ENCODE peak calls at places on chromosomes 7 and 10, in five cellular contexts. One of them, this sample, is unnamed.
A peak's percentile ranks its signal among the peaks of the same experiment; 100 is the strongest.

GRCh38 chr7:33831389-33832118 is 73.8 kb upstream of the BMPER start:
- DNase-seq in AG08396: no peak
- DNase-seq in NCI-H510A treated with DMSO at 0.1 percent for 48 hours: peak; percentile 65
- DNase-seq in coronary artery: no peak
- DNase-seq in OCI-LY7: no peak
- DNase-seq in this sample: peak; percentile 59

GRCh38 chr7:151010307-151011096 is 13.8 kb downstream of the ATG9B start:
- DNase-seq in AG08396: no peak
- DNase-seq in OCI-LY7: no peak
- DNase-seq in coronary artery: no peak
- DNase-seq in NCI-H510A treated with DMSO at 0.1 percent for 48 hours: no peak
- DNase-seq in this sample: no peak

GRCh38 chr7:20798081-20798693 is 11.5 kb upstream of the SP8 start:
- DNase-seq in NCI-H510A treated with DMSO at 0.1 percent for 48 hours: peak; percentile 59
- DNase-seq in coronary artery: no peak
- DNase-seq in OCI-LY7: no peak
- DNase-seq in AG08396: peak; percentile 89
- DNase-seq in this sample: peak; percentile 50

GRCh38 chr7:1595636-1596035 is 25.8 kb upstream of the PSMG3 start:
- DNase-seq in AG08396: no peak
- DNase-seq in NCI-H510A treated with DMSO at 0.1 percent for 48 hours: no peak
- DNase-seq in coronary artery: no peak
- DNase-seq in OCI-LY7: no peak
- DNase-seq in this sample: no peak

GRCh38 chr7:2040201-2040892 is 192.4 kb downstream of the MAD1L1 start:
- DNase-seq in coronary artery: no peak
- DNase-seq in OCI-LY7: no peak
- DNase-seq in AG08396: no peak
- DNase-seq in NCI-H510A treated with DMSO at 0.1 percent for 48 hours: no peak
- DNase-seq in this sample: peak; percentile 7

GRCh38 chr7:125406111-125406510 is 476.5 kb upstream of the POT1 start:
- DNase-seq in OCI-LY7: no peak
- DNase-seq in AG08396: no peak
- DNase-seq in coronary artery: no peak
- DNase-seq in NCI-H510A treated with DMSO at 0.1 percent for 48 hours: no peak
- DNase-seq in this sample: no peak

GRCh38 chr7:75905785-75906604 is 9.0 kb upstream of the POR start:
- DNase-seq in OCI-LY7: no peak
- DNase-seq in AG08396: peak; percentile 69
- DNase-seq in NCI-H510A treated with DMSO at 0.1 percent for 48 hours: peak; percentile 83
- DNase-seq in coronary artery: peak; percentile 85
- DNase-seq in this sample: peak; percentile 74

GRCh38 chr10:6987536-6987945 is 407.5 kb upstream of the PRKCQ start:
- DNase-seq in coronary artery: no peak
- DNase-seq in OCI-LY7: no peak
- DNase-seq in AG08396: no peak
- DNase-seq in NCI-H510A treated with DMSO at 0.1 percent for 48 hours: no peak
- DNase-seq in this sample: no peak

GRCh38 chr10:88819290-88819689 is 16.8 kb downstream of the LIPM start:
- DNase-seq in OCI-LY7: no peak
- DNase-seq in AG08396: no peak
- DNase-seq in NCI-H510A treated with DMSO at 0.1 percent for 48 hours: no peak
- DNase-seq in coronary artery: no peak
- DNase-seq in this sample: no peak

GRCh38 chr10:37813763-37814162 is 43.6 kb downstream of the ZNF248 start:
- DNase-seq in AG08396: no peak
- DNase-seq in OCI-LY7: no peak
- DNase-seq in NCI-H510A treated with DMSO at 0.1 percent for 48 hours: no peak
- DNase-seq in coronary artery: no peak
- DNase-seq in this sample: no peak

GRCh38 chr7:38671901-38672559 is 40.9 kb upstream of the AMPH start:
- DNase-seq in OCI-LY7: peak; percentile 11
- DNase-seq in NCI-H510A treated with DMSO at 0.1 percent for 48 hours: no peak
- DNase-seq in AG08396: no peak
- DNase-seq in coronary artery: no peak
- DNase-seq in this sample: no peak

GRCh38 chr7:3092468-3092867 is 48.8 kb upstream of the CARD11 start:
- DNase-seq in OCI-LY7: peak; percentile 72
- DNase-seq in AG08396: no peak
- DNase-seq in coronary artery: no peak
- DNase-seq in NCI-H510A treated with DMSO at 0.1 percent for 48 hours: no peak
- DNase-seq in this sample: peak; percentile 55

GRCh38 chr7:28408105-28408973 is 4.0 kb upstream of the CREB5 start:
- DNase-seq in AG08396: peak; percentile 29
- DNase-seq in OCI-LY7: no peak
- DNase-seq in coronary artery: no peak
- DNase-seq in NCI-H510A treated with DMSO at 0.1 percent for 48 hours: no peak
- DNase-seq in this sample: peak; percentile 61

GRCh38 chr7:2019693-2020511 is 212.8 kb downstream of the MAD1L1 start:
- DNase-seq in OCI-LY7: no peak
- DNase-seq in AG08396: peak; percentile 84
- DNase-seq in coronary artery: peak; percentile 76
- DNase-seq in NCI-H510A treated with DMSO at 0.1 percent for 48 hours: no peak
- DNase-seq in this sample: peak; percentile 86

This sample was measured in left ventricle myocardium superior.